ENCODE peak calls at places on chromosomes 16 and 17, in five cellular contexts. One of them, this sample, is unnamed.

GRCh38 chr17:37067555-37068111 is 118.9 kb downstream of the AATF start:
- DNase-seq in A673: no peak
- DNase-seq in pancreas: peak; percentile 59
- DNase-seq in Caco-2: peak; percentile 23
- DNase-seq in ascending aorta: no peak
- DNase-seq in this sample: peak; percentile 91

GRCh38 chr17:30969989-30970680 is 704 bp upstream of the RNF135 start:
- DNase-seq in ascending aorta: no peak
- DNase-seq in pancreas: no peak
- DNase-seq in Caco-2: no peak
- DNase-seq in A673: peak; percentile 3
- DNase-seq in this sample: no peak

GRCh38 chr17:67469208-67469980 is 92.3 kb downstream of the PITPNC1 start:
- DNase-seq in ascending aorta: no peak
- DNase-seq in Caco-2: no peak
- DNase-seq in A673: peak; percentile 60
- DNase-seq in pancreas: no peak
- DNase-seq in this sample: no peak

GRCh38 chr16:13997933-13998332 is 73.2 kb upstream of the MRTFB start:
- DNase-seq in Caco-2: no peak
- DNase-seq in ascending aorta: no peak
- DNase-seq in pancreas: no peak
- DNase-seq in A673: peak; percentile 11
- DNase-seq in this sample: no peak

GRCh38 chr16:11129378-11129781 is 126.6 kb downstream of the SOCS1 start:
- DNase-seq in A673: peak; percentile 48
- DNase-seq in Caco-2: no peak
- DNase-seq in pancreas: no peak
- DNase-seq in ascending aorta: no peak
- DNase-seq in this sample: no peak

GRCh38 chr17:36742267-36743000 is 141.1 kb downstream of the MRM1 start:
- DNase-seq in Caco-2: no peak
- DNase-seq in ascending aorta: no peak
- DNase-seq in pancreas: no peak
- DNase-seq in A673: no peak
- DNase-seq in this sample: no peak

GRCh38 chr17:42169351-42169750 is 11.6 kb downstream of the KCNH4 start:
- DNase-seq in A673: no peak
- DNase-seq in ascending aorta: no peak
- DNase-seq in pancreas: no peak
- DNase-seq in Caco-2: no peak
- DNase-seq in this sample: no peak

GRCh38 chr16:85750827-85751641 is at the start of gene C16orf74:
- DNase-seq in A673: peak; percentile 53
- DNase-seq in pancreas: peak; percentile 66
- DNase-seq in Caco-2: peak; percentile 75
- DNase-seq in ascending aorta: no peak
- DNase-seq in this sample: peak; percentile 32

GRCh38 chr17:79563237-79564013 is 47.4 kb downstream of the RBFOX3 start:
- DNase-seq in Caco-2: no peak
- DNase-seq in ascending aorta: no peak
- DNase-seq in pancreas: no peak
- DNase-seq in A673: no peak
- DNase-seq in this sample: peak; percentile 60

GRCh38 chr16:88857728-88858339 is 907 bp downstream of the TRAPPC2L start:
- DNase-seq in ascending aorta: no peak
- DNase-seq in Caco-2: peak; percentile 86
- DNase-seq in A673: peak; percentile 80
- DNase-seq in pancreas: peak; percentile 72
- DNase-seq in this sample: peak; percentile 96

GRCh38 chr16:64498363-64498762 is 623.5 kb downstream of the CDH11 start:
- DNase-seq in ascending aorta: no peak
- DNase-seq in pancreas: no peak
- DNase-seq in Caco-2: no peak
- DNase-seq in A673: no peak
- DNase-seq in this sample: no peak

GRCh38 chr16:87791295-87792204 is 25.8 kb upstream of the KLHDC4 start:
- DNase-seq in Caco-2: no peak
- DNase-seq in A673: no peak
- DNase-seq in ascending aorta: no peak
- DNase-seq in pancreas: no peak
- DNase-seq in this sample: no peak

GRCh38 chr17:79619636-79620206 is 8.9 kb upstream of the RBFOX3 start:
- DNase-seq in A673: no peak
- DNase-seq in Caco-2: no peak
- DNase-seq in pancreas: no peak
- DNase-seq in ascending aorta: no peak
- DNase-seq in this sample: no peak

GRCh38 chr16:87678618-87679017 is 76.3 kb downstream of the JPH3 start:
- DNase-seq in pancreas: no peak
- DNase-seq in A673: no peak
- DNase-seq in Caco-2: no peak
- DNase-seq in ascending aorta: no peak
- DNase-seq in this sample: peak; percentile 46

GRCh38 chr16:14510939-14511797 is 118.9 kb downstream of the PARN start:
- DNase-seq in pancreas: no peak
- DNase-seq in A673: peak; percentile 26
- DNase-seq in ascending aorta: no peak
- DNase-seq in Caco-2: no peak
- DNase-seq in this sample: peak; percentile 69

GRCh38 chr16:90019543-90020259 is 445 bp upstream of the DBNDD1 start:
- DNase-seq in A673: peak; percentile 70
- DNase-seq in ascending aorta: no peak
- DNase-seq in pancreas: peak; percentile 79
- DNase-seq in Caco-2: peak; percentile 91
- DNase-seq in this sample: peak; percentile 47

GRCh38 chr16:6021544-6021943 is 923.9 kb upstream of the EEF2KMT start:
- DNase-seq in Caco-2: no peak
- DNase-seq in pancreas: no peak
- DNase-seq in ascending aorta: no peak
- DNase-seq in A673: no peak
- DNase-seq in this sample: no peak

GRCh38 chr16:6018848-6019489 is 921.4 kb upstream of the EEF2KMT start:
- DNase-seq in pancreas: no peak
- DNase-seq in ascending aorta: no peak
- DNase-seq in Caco-2: no peak
- DNase-seq in A673: no peak
- DNase-seq in this sample: no peak

GRCh38 chr16:6020162-6020980 is 922.8 kb upstream of the EEF2KMT start:
- DNase-seq in A673: no peak
- DNase-seq in ascending aorta: no peak
- DNase-seq in Caco-2: no peak
- DNase-seq in pancreas: no peak
- DNase-seq in this sample: no peak

GRCh38 chr16:6016530-6017184 is 919.1 kb upstream of the EEF2KMT start:
- DNase-seq in ascending aorta: no peak
- DNase-seq in pancreas: no peak
- DNase-seq in A673: peak; percentile 65
- DNase-seq in Caco-2: peak; percentile 35
- DNase-seq in this sample: peak; percentile 46

GRCh38 chr16:6019490-6019991 is 921.9 kb upstream of the EEF2KMT start:
- DNase-seq in Caco-2: no peak
- DNase-seq in ascending aorta: no peak
- DNase-seq in pancreas: no peak
- DNase-seq in A673: no peak
- DNase-seq in this sample: no peak
- H3K4me3 ChIP-seq in Caco-2: no peak overlapping the region
- H3K4me3 ChIP-seq in ascending aorta: no peak overlapping the region
- H3K4me3 ChIP-seq in pancreas: no peak overlapping the region
- H3K4me3 ChIP-seq in A673: no peak overlapping the region
- H3K4me3 ChIP-seq in this sample: no peak overlapping the region

GRCh38 chr17:39738568-39738901 is 797 bp downstream of the GRB7 start:
- DNase-seq in A673: no peak
- DNase-seq in pancreas: peak; percentile 72
- DNase-seq in Caco-2: peak; percentile 70
- DNase-seq in ascending aorta: no peak
- DNase-seq in this sample: peak; percentile 71

GRCh38 chr17:39740357-39741111 is 2.8 kb downstream of the GRB7 start:
- DNase-seq in Caco-2: no peak
- DNase-seq in A673: no peak
- DNase-seq in pancreas: peak; percentile 68
- DNase-seq in ascending aorta: no peak
- DNase-seq in this sample: peak; percentile 66

GRCh38 chr17:39739885-39740356 is 2.2 kb downstream of the GRB7 start:
- DNase-seq in A673: no peak
- DNase-seq in ascending aorta: no peak
- DNase-seq in pancreas: peak; percentile 40
- DNase-seq in Caco-2: no peak
- DNase-seq in this sample: no peak

GRCh38 chr17:39737761-39738567 is at the start of gene GRB7:
- DNase-seq in ascending aorta: no peak
- DNase-seq in Caco-2: peak; percentile 88
- DNase-seq in A673: no peak
- DNase-seq in pancreas: peak; percentile 96
- DNase-seq in this sample: peak; percentile 70

GRCh38 chr17:39739020-39739884 is 1.5 kb downstream of the GRB7 start:
- DNase-seq in Caco-2: peak; percentile 92
- DNase-seq in ascending aorta: no peak
- DNase-seq in A673: peak; percentile 39
- DNase-seq in pancreas: peak; percentile 88
- DNase-seq in this sample: peak; percentile 95
- H3K4me3 ChIP-seq in Caco-2: peak overlapping the region; percentile 73
- H3K4me3 ChIP-seq in ascending aorta: peak overlapping the region; percentile 35
- H3K4me3 ChIP-seq in A673: peak overlapping the region; percentile 37
- H3K4me3 ChIP-seq in pancreas: peak overlapping the region; percentile 61
- H3K4me3 ChIP-seq in this sample: peak overlapping the region; percentile 63

DNA sequence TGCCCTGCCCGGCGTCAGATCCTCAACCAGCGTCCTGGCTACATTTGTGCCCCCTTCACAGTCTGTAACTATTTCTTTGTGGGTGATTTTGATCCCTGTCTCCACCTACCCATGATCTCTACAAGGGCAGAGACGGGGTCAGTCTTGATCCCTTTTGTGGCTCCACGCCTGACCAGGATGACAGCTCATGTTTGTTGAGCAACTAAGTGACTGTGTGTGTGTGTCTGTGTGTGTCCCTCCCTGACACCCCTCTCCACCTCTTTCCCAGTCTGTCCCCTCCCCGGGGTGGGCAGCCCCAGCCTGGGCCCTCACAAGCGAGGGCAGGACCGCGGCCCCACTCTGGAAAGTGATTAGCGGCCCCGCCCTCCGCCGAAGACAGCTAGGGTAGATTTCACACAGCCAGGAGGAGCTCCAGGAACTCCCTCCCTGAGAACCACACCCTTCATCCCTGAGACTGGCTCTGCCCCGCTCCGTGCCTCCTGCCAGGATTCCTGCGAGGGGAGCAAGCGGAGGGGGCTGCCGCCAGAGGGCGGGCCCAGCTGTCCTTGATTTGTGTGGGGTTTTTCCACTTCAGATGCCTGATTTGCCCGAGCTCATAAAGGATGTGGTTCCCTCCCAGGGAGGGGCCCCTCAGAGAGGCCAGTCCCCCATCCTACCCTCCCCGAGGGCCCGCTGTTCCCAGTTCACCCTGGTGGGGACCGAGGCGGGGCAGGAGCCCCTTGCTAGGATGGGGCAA is 5.3 kb upstream of the HS3ST6 start:
- DNase-seq in A673: peak; percentile 85
- DNase-seq in pancreas: no peak
- DNase-seq in Caco-2: peak; percentile 50
- DNase-seq in ascending aorta: no peak
- DNase-seq in this sample: peak; percentile 88
- H3K4me3 ChIP-seq in A673: no peak overlapping the region
- H3K4me3 ChIP-seq in pancreas: no peak overlapping the region
- H3K4me3 ChIP-seq in Caco-2: no peak overlapping the region
- H3K4me3 ChIP-seq in ascending aorta: no peak overlapping the region
- H3K4me3 ChIP-seq in this sample: no peak overlapping the region

DNA sequence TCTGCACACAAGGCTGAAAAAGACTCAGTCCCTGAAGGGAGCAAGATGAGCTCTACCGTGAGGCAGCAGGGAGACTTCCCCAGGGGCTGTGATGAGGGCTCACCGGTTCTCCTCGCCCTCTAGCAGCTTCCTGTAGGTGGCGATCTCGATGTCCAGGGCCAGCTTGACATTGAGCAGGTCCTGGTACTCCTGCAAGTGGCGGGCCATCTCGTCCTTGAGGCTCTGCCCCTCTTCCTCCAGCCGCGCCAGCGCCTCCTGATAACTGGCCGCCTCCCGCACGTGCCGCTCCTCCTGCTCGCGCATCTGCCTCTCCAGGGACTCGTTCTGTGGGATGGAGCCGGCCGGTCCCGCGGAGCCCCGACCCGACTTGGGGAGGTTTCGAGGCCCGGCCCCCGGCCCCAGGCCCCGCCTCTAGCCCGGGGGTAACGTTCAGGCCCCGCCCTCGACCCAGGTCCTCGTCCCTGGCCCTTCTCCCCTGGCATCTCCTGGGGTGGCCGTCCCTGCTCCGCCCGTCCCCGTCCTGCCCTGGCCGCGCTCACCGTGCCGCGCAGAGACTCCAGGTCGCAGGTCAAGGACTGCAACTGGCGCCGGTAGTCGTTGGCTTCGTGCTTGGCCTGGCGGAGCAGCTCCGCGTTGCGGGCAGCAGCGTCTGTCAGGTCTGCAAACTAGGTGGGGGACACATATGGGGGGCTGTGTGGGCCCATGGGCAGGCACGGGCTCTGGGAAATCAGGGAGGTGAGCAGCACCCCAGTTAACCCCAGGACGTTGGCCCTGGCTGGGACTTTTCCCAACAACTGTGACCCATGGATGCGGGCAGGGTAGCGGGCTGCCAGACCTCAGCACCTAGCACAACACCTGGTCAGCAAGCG is 3.9 kb downstream of the GFAP start:
- DNase-seq in pancreas: peak; percentile 64
- DNase-seq in ascending aorta: no peak
- DNase-seq in Caco-2: peak; percentile 72
- DNase-seq in A673: peak; percentile 35
- DNase-seq in this sample: peak; percentile 87
- H3K4me3 ChIP-seq in pancreas: no peak overlapping the region
- H3K4me3 ChIP-seq in ascending aorta: no peak overlapping the region
- H3K4me3 ChIP-seq in Caco-2: no peak overlapping the region
- H3K4me3 ChIP-seq in A673: no peak overlapping the region
- H3K4me3 ChIP-seq in this sample: no peak overlapping the region

GRCh38 chr16:57537194-57537505 is 779 bp upstream of the CCDC102A start:
- DNase-seq in ascending aorta: no peak
- DNase-seq in Caco-2: no peak
- DNase-seq in pancreas: no peak
- DNase-seq in A673: no peak
- DNase-seq in this sample: no peak
- H3K4me3 ChIP-seq in ascending aorta: peak overlapping the region; percentile 93
- H3K4me3 ChIP-seq in Caco-2: peak overlapping the region; percentile 56
- H3K4me3 ChIP-seq in pancreas: peak overlapping the region; percentile 89
- H3K4me3 ChIP-seq in A673: peak overlapping the region; percentile 91
- H3K4me3 ChIP-seq in this sample: peak overlapping the region; percentile 67

DNA sequence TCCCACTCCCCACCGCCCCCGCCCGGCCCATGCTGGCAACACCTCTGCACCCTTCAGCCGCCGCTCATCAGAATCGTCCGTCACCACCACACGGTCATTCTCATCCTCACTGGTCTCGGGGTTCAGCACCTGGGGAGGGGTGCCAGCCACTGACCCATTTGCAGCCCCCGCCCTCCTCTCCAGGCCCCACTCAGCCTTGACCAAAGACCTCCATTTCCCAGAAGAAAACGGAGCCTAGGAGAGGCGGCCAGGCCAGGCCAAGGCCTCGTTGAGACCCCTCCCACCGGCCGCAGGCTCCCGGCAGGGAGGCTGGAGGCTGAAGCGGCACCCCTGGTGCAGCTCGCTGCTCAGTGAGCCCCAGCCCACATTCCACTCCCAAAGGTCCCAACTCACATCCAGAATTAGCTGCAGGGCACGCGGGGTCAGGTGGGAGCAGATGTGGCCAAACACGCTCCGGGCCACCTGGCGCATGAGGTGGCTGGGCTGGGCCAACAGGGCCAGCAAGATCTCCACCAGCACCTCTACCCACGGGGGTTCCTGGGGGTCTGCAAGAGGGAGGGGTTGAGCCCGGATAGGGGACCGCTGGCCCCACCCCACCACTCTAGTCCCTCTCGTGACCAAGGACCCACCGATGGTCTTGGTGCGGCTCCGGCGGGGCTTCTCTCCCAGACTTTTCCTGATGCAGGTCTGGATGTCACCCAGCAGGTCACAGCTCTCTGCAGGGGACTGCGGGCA is 9.8 kb downstream of the MYBBP1A start:
- DNase-seq in Caco-2: no peak
- DNase-seq in A673: no peak
- DNase-seq in pancreas: no peak
- DNase-seq in ascending aorta: no peak
- DNase-seq in this sample: no peak
- H3K4me3 ChIP-seq in Caco-2: no peak overlapping the region
- H3K4me3 ChIP-seq in A673: no peak overlapping the region
- H3K4me3 ChIP-seq in pancreas: no peak overlapping the region
- H3K4me3 ChIP-seq in ascending aorta: no peak overlapping the region
- H3K4me3 ChIP-seq in this sample: no peak overlapping the region